ENCODE peak calls at places on chromosomes 2 and 18, in seven cellular contexts. U is IMR-90, W is H9, Z is H1, V is neuronal stem cell, K is trophoblast cell, N is mesendoderm. X is an unnamed sample.

GRCh38 chr2:56741601-56742102 is 557.9 kb downstream of the CCDC85A start:
- DNase-seq in U (peak), W (no peak), Z (no peak), V (no peak), K (peak), N (peak), X (peak)

GRCh38 chr2:221465776-221466175 is 106.3 kb downstream of the EPHA4 start:
- DNase-seq in U (peak), W (no peak), Z (no peak), V (no peak), K (no peak), N (no peak), X (no peak)

GRCh38 chr2:215604631-215605030 is 168.8 kb upstream of the FN1 start:
- DNase-seq in U (no peak), W (no peak), Z (no peak), V (no peak), K (no peak), N (no peak), X (no peak)

GRCh38 chr2:241620419-241620769 is 16.6 kb downstream of the THAP4 start:
- DNase-seq in U (peak), W (no peak), Z (no peak), V (no peak), K (peak), N (no peak), X (peak)

GRCh38 chr2:50746526-50746925 is 285.4 kb downstream of the NRXN1 start:
- DNase-seq in U (peak), W (peak), Z (peak), V (no peak), K (peak), N (peak), X (peak)

GRCh38 chr2:15912203-15912602 is 28.1 kb upstream of the MYCN start:
- DNase-seq in U (peak), W (no peak), Z (peak), V (no peak), K (peak), N (no peak), X (peak)

GRCh38 chr2:190978389-190979053 is 35.5 kb downstream of the STAT1 start:
- DNase-seq in U (peak), W (no peak), Z (no peak), V (no peak), K (no peak), N (no peak), X (peak)

GRCh38 chr18:79139206-79139605 is 70.0 kb downstream of the ATP9B start:
- DNase-seq in U (peak), W (no peak), Z (no peak), V (no peak), K (no peak), N (no peak), X (no peak)

GRCh38 chr2:201261471-201261870 is 1.1 kb downstream of the CASP8 start:
- DNase-seq in U (no peak), W (no peak), Z (no peak), V (no peak), K (no peak), N (no peak), X (no peak)

GRCh38 chr2:207073791-207074678 is 91.7 kb downstream of the KLF7 start:
- DNase-seq in U (peak), W (no peak), Z (no peak), V (no peak), K (no peak), N (peak), X (peak)

DNA sequence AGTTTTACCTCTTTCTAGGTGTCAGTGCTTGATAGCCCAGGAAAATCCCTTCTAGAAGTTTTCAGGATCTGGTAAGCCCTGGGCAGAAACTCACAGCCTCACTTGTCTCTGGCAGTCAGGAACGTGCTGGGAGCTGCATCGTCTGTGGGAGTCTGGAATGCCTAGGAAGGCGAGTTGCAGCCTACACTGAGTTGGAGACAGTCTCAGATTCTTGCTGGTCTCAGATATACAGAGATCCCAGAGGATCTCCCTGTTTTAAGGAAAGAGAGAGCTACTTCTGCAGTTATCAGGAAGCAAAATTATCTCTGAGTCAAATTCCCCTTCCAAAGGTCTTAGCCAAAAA is 104.4 kb upstream of the CDC42EP3 start:
- DNase-seq in U (peak), W (no peak), Z (no peak), V (no peak), K (peak), N (peak), X (peak)
- H3K18ac ChIP-seq in U (peak), W (no peak), Z (no peak), V (no peak), K (no peak), N (no peak), X (peak)

DNA sequence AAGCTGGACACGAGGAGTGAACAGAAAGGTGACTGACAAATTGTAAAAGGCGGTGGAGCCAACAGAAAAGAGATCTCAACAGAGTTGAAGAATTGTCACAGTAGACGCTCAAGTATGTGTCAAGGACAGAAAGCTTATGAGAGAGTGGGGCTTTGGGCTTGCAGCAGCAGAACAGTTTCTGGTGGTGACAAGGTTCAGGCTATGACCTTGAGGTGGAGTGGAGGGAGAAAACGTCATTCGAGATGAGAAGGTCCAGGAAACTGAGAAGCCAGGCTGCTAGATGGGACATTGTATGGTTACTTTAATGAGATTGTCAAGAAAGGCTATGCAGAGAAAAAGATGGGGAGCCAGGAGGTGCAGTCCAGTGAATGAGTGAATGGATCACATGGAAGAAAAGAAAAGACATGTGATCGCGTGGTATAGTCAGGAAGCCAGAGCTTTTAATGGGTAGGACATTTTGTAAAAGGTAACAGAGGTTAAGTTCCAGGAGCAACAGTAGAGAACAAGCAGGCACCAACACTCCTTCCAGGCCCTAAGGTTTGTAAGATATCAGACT is 91.1 kb upstream of the EPC2 start:
- DNase-seq in U (no peak), W (no peak), Z (no peak), V (no peak), K (no peak), N (no peak), X (no peak)
- H3K27ac ChIP-seq in U (no peak), W (no peak), Z (no peak), V (no peak), K (no peak), N (no peak), X (no peak)

GRCh38 chr2:61411109-61411508 is 59.8 kb downstream of the USP34 start:
- DNase-seq in U (no peak), W (no peak), Z (no peak), V (no peak), K (no peak), N (peak), X (no peak)
- H3K18ac ChIP-seq in U (no peak), W (no peak), Z (no peak), V (no peak), K (no peak), N (no peak), X (no peak)

GRCh38 chr2:71615769-71616730 is 162.7 kb downstream of the DYSF start:
- DNase-seq in U (no peak), W (peak), Z (peak), V (no peak), K (no peak), N (no peak), X (no peak)
- H3K27ac ChIP-seq in U (no peak), W (no peak), Z (no peak), V (no peak), K (no peak), N (no peak), X (no peak)

GRCh38 chr2:117661619-117662018 is 152.9 kb upstream of the DDX18 start:
- DNase-seq in U (no peak), W (no peak), Z (no peak), V (no peak), K (no peak), N (no peak), X (no peak)
- H3K18ac ChIP-seq in U (no peak), W (no peak), Z (no peak), V (no peak), K (no peak), N (no peak), X (no peak)

GRCh38 chr2:47783491-47784330 is 766 bp downstream of the MSH6 start:
- DNase-seq in U (peak), W (peak), Z (peak), V (peak), K (peak), N (peak), X (peak)

GRCh38 chr2:47785986-47786385 is 3.0 kb downstream of the MSH6 start:
- DNase-seq in U (no peak), W (no peak), Z (no peak), V (no peak), K (peak), N (no peak), X (no peak)

GRCh38 chr2:47779416-47779790 is 3.5 kb upstream of the MSH6 start:
- DNase-seq in U (no peak), W (no peak), Z (no peak), V (no peak), K (no peak), N (no peak), X (no peak)

GRCh38 chr2:47782557-47783490 is at the start of gene MSH6:
- DNase-seq in U (peak), W (peak), Z (peak), V (peak), K (peak), N (peak), X (peak)

GRCh38 chr2:47784349-47784851 is 1.5 kb downstream of the MSH6 start:
- DNase-seq in U (peak), W (no peak), Z (no peak), V (no peak), K (peak), N (peak), X (peak)
- H3K27ac ChIP-seq in U (peak), W (no peak), Z (no peak), V (peak), K (no peak), N (peak), X (peak)

GRCh38 chr2:86150502-86150901 is 44.5 kb downstream of the PTCD3 start:
- DNase-seq in U (no peak), W (no peak), Z (no peak), V (no peak), K (no peak), N (no peak), X (no peak)
- H3K18ac ChIP-seq in U (no peak), W (no peak), Z (no peak), V (no peak), K (no peak), N (no peak), X (no peak)

DNA sequence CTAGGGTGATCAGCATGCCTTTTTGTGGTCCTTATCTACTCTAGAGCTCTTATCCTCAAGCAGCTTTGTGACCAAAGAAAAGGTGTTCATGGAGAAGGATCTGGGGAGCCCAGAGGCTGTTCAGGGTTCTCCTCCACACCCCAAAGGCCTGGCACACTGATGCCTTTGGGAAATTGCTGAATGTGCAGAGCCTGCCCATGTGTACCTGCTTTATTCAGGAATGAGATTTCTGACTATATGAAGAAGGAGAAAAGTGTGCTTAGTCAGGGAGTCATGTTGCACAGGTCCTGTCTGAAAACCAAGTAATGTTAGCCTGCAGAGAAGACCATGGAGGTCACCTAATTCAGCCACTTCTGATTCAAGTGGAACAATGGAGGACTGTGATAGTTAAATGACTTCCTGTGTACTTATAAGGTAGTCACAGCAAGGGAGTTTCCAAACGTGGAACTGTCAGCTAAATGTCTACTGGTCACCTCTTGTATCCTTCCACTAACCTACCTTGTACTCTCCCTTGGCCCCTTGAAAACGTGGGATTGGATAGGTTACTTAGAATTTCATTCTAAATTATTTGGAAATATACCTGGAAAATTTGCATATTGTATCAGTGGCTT is 81.3 kb downstream of the LIMS1 start:
- DNase-seq in U (no peak), W (no peak), Z (no peak), V (no peak), K (no peak), N (no peak), X (no peak)
- H3K27ac ChIP-seq in U (no peak), W (no peak), Z (no peak), V (no peak), K (no peak), N (no peak), X (peak)

GRCh38 chr2:17754773-17755425 is 961 bp downstream of the GEN1 start:
- DNase-seq in U (no peak), W (no peak), Z (no peak), V (no peak), K (peak), N (peak), X (peak)
- H3K18ac ChIP-seq in U (no peak), W (peak), Z (no peak), V (no peak), K (no peak), N (no peak), X (no peak)

GRCh38 chr2:149020432-149020851 is 18.1 kb upstream of the LYPD6B start:
- DNase-seq in U (no peak), W (no peak), Z (no peak), V (no peak), K (peak), N (no peak), X (no peak)

GRCh38 chr2:149021271-149021719 is 17.2 kb upstream of the LYPD6B start:
- DNase-seq in U (no peak), W (no peak), Z (no peak), V (no peak), K (no peak), N (no peak), X (no peak)

GRCh38 chr2:149018971-149019370 is 19.5 kb upstream of the LYPD6B start:
- DNase-seq in U (no peak), W (no peak), Z (no peak), V (no peak), K (peak), N (no peak), X (no peak)

GRCh38 chr2:149021761-149022160 is 16.7 kb upstream of the LYPD6B start:
- DNase-seq in U (no peak), W (no peak), Z (peak), V (no peak), K (no peak), N (no peak), X (no peak)

DNA sequence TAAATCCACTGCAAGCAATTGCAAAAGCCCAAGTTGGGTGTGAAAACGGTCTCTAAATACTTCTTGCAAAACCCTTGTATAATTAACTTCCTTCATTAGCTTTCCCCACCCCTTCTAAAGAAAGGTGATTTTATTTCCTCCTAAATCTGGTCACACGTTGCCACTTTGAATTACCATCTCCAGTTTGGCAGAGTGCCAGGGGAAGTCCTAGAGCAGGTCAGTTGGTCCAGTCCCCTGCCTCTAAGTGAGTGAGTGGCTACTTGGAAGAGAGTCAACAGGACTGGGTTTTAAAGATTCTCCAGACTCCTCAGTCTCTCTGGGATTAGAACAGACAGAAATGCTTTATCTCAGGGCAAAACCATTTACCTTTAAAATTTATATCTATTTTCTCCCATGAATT is 18.7 kb upstream of the LYPD6B start:
- DNase-seq in U (no peak), W (no peak), Z (no peak), V (no peak), K (no peak), N (no peak), X (no peak)
- H3K27ac ChIP-seq in U (no peak), W (no peak), Z (no peak), V (no peak), K (no peak), N (no peak), X (no peak)